ENCODE peak calls at places on chromosome 9, in five cellular contexts. T is iPS-NIHi11, H is germinal center, J is GM10248, I is left colon. A is an unnamed sample.

GRCh38 chr9:15509931-15510788 is 610 bp downstream of the PSIP1 start:
- DNase-seq in T (peak), H (peak), J (peak), I (peak), A (peak)

GRCh38 chr9:133057006-133057405 is 4.8 kb upstream of the CEL start:
- DNase-seq in T (no peak), H (no peak), J (peak), I (no peak), A (no peak)

GRCh38 chr9:111743275-111743674 is 51.5 kb downstream of the SHOC1 start:
- DNase-seq in T (no peak), H (no peak), J (no peak), I (no peak), A (no peak)

GRCh38 chr9:132243156-132244074 is 81.6 kb downstream of the NTNG2 start:
- DNase-seq in T (no peak), H (no peak), J (no peak), I (no peak), A (no peak)

GRCh38 chr9:86275962-86276361 is 6.4 kb downstream of the ISCA1 start:
- DNase-seq in T (no peak), H (no peak), J (no peak), I (no peak), A (no peak)

GRCh38 chr9:28587052-28587451 is 1013.8 kb upstream of the C9orf72 start:
- DNase-seq in T (no peak), H (no peak), J (no peak), I (no peak), A (no peak)

GRCh38 chr9:16138961-16139441 is 586.2 kb downstream of the CCDC171 start:
- DNase-seq in T (no peak), H (no peak), J (no peak), I (no peak), A (no peak)

GRCh38 chr9:72749276-72749675 is 203.6 kb downstream of the ALDH1A1 start:
- DNase-seq in T (no peak), H (no peak), J (no peak), I (peak), A (no peak)

GRCh38 chr9:4114569-4115505 is 185.0 kb downstream of the GLIS3 start:
- DNase-seq in T (no peak), H (no peak), J (no peak), I (no peak), A (no peak)

GRCh38 chr9:116695441-116695840 is 8.3 kb downstream of the TRIM32 start:
- DNase-seq in T (no peak), H (no peak), J (no peak), I (no peak), A (no peak)

GRCh38 chr9:33211695-33212393 is 28.1 kb upstream of the SPINK4 start:
- DNase-seq in T (peak), H (no peak), J (no peak), I (peak), A (no peak)

GRCh38 chr9:70435948-70436347 is 21.5 kb upstream of the KLF9 start:
- DNase-seq in T (no peak), H (no peak), J (no peak), I (no peak), A (no peak)

GRCh38 chr9:34343090-34343489 is 13.7 kb downstream of the NUDT2 start:
- DNase-seq in T (no peak), H (no peak), J (no peak), I (peak), A (no peak)

GRCh38 chr9:111427186-111427585 is 57.0 kb downstream of the ECPAS start:
- DNase-seq in T (no peak), H (no peak), J (no peak), I (no peak), A (no peak)

GRCh38 chr9:110769667-110770066 is 101.1 kb downstream of the MUSK start:
- DNase-seq in T (no peak), H (no peak), J (no peak), I (no peak), A (no peak)

GRCh38 chr9:134778841-134779411 is 101.7 kb upstream of the FCN2 start:
- DNase-seq in T (peak), H (no peak), J (no peak), I (peak), A (no peak)

GRCh38 chr9:110928604-110929003 is 109.7 kb downstream of the LPAR1 start:
- DNase-seq in T (no peak), H (no peak), J (no peak), I (no peak), A (no peak)

GRCh38 chr9:36576866-36577265 is 4.2 kb downstream of the MELK start:
- DNase-seq in T (no peak), H (no peak), J (no peak), I (no peak), A (no peak)

GRCh38 chr9:127179633-127180401 is 57.4 kb upstream of the ANGPTL2 start:
- DNase-seq in T (no peak), H (no peak), J (no peak), I (no peak), A (peak)

GRCh38 chr9:27125030-27125429 is 16.0 kb downstream of the TEK start:
- DNase-seq in T (no peak), H (no peak), J (no peak), I (peak), A (peak)

GRCh38 chr9:76090909-76091308 is 200.4 kb downstream of the PCSK5 start:
- DNase-seq in T (no peak), H (no peak), J (no peak), I (no peak), A (no peak)

GRCh38 chr9:98084396-98084795 is 27.9 kb downstream of the NANS start:
- DNase-seq in T (no peak), H (no peak), J (no peak), I (peak), A (no peak)

GRCh38 chr9:82354260-82354659 is 365.7 kb downstream of the SPATA31D1 start:
- DNase-seq in T (no peak), H (no peak), J (no peak), I (no peak), A (no peak)

GRCh38 chr9:129434187-129434586 is 186.7 kb downstream of the C9orf50 start:
- DNase-seq in T (no peak), H (no peak), J (no peak), I (no peak), A (no peak)

A was measured in Peyer's patch.